ENCODE peak calls at places on chromosomes 4 and X, in seven cellular contexts. N is fibroblast of mammary gland, Z is aorta, B is DND-41, L is mesendoderm, K is BJ, G is IMR-90. J is an unnamed sample.

GRCh38 chr4:185426960-185427688 is 1.4 kb upstream of the UFSP2 start:
- DNase-seq in Z (no peak), N (no peak), K (no peak), L (no peak), G (no peak), B (no peak), J (no peak)

GRCh38 chr4:110970642-110971041 is 347.8 kb upstream of the PITX2 start:
- DNase-seq in L (peak; percentile 92), G (peak; percentile 45), K (no peak), Z (no peak), N (peak; percentile 74), B (peak; percentile 60), J (peak; percentile 32)

GRCh38 chr4:114378306-114378903 is 220.2 kb upstream of the UGT8 start:
- DNase-seq in K (no peak), Z (no peak), L (peak; percentile 24), B (no peak), N (peak; percentile 57), G (peak; percentile 65), J (no peak)

GRCh38 chr4:66927937-66928336 is 617.4 kb downstream of the CENPC start:
- DNase-seq in G (no peak), N (no peak), L (no peak), B (no peak), K (no peak), Z (no peak), J (no peak)

GRCh38 chrX:3129256-3129655 is 88.0 kb downstream of the ARSF start:
- DNase-seq in G (peak; percentile 28), N (peak; percentile 53), B (no peak), Z (no peak), L (no peak), K (no peak), J (no peak)

GRCh38 chrX:25015486-25016360 is at the start of gene ARX:
- DNase-seq in B (no peak), K (no peak), Z (no peak), G (peak; percentile 42), L (peak; percentile 89), N (peak; percentile 44), J (no peak)

GRCh38 chr4:84931274-84931673 is 35.2 kb downstream of the WDFY3 start:
- DNase-seq in G (no peak), K (no peak), Z (no peak), N (no peak), L (no peak), B (no peak), J (no peak)

GRCh38 chrX:75278991-75279390 is 5.1 kb downstream of the UPRT start:
- DNase-seq in Z (no peak), G (no peak), K (no peak), L (peak; percentile 66), B (no peak), N (no peak), J (no peak)

GRCh38 chrX:74506310-74507115 is 85.2 kb downstream of the SLC16A2 start:
- DNase-seq in N (no peak), Z (no peak), L (no peak), G (no peak), K (no peak), B (no peak), J (no peak)

GRCh38 chr4:77669911-77670590 is 64.4 kb downstream of the CXCL13 start:
- DNase-seq in N (no peak), G (no peak), B (no peak), K (no peak), Z (no peak), L (no peak), J (no peak)

GRCh38 chr4:127203561-127204260 is 429.0 kb upstream of the INTU start:
- DNase-seq in G (peak; percentile 86), K (peak; percentile 20), B (no peak), N (peak; percentile 72), Z (no peak), L (peak; percentile 13), J (no peak)

GRCh38 chrX:107731831-107732502 is 43.6 kb downstream of the TSC22D3 start:
- DNase-seq in K (no peak), B (no peak), G (peak; percentile 58), Z (peak; percentile 94), N (peak; percentile 87), L (peak; percentile 88), J (no peak)

GRCh38 chr4:153364061-153364460 is 19.6 kb downstream of the MND1 start:
- DNase-seq in Z (no peak), K (no peak), L (no peak), N (no peak), G (no peak), B (no peak), J (no peak)

GRCh38 chr4:129138762-129139496 is 43.0 kb downstream of the C4orf33 start:
- DNase-seq in N (no peak), G (no peak), Z (no peak), K (no peak), B (no peak), L (peak; percentile 1), J (no peak)

GRCh38 chrX:25028726-25029125 is 13.0 kb upstream of the ARX start:
- DNase-seq in L (no peak), G (peak; percentile 6), B (no peak), Z (no peak), K (peak; percentile 5), N (peak; percentile 66), J (no peak)

GRCh38 chrX:67734111-67734753 is 190.4 kb downstream of the AR start:
- DNase-seq in N (no peak), B (no peak), L (no peak), K (no peak), G (no peak), Z (no peak), J (no peak)

GRCh38 chr4:54091637-54092404 is 8.1 kb upstream of the GSX2 start:
- DNase-seq in N (peak; percentile 65), G (peak; percentile 70), L (no peak), Z (peak; percentile 94), K (no peak), B (peak; percentile 77), J (peak; percentile 68)

GRCh38 chr4:8664031-8664805 is 71.7 kb downstream of the CPZ start:
- DNase-seq in K (no peak), L (no peak), B (no peak), N (no peak), G (no peak), Z (no peak), J (no peak)

GRCh38 chr4:185143596-185143969 is 517 bp downstream of the SLC25A4 start:
- DNase-seq in N (no peak), L (no peak), G (peak; percentile 17), B (no peak), Z (peak; percentile 89), K (no peak), J (no peak)

GRCh38 chr4:21726255-21726815 is 222.2 kb downstream of the KCNIP4 start:
- DNase-seq in B (no peak), Z (no peak), L (peak; percentile 15), K (peak; percentile 10), G (no peak), N (peak; percentile 15), J (no peak)

GRCh38 chr4:184310171-184310567 is 92.5 kb upstream of the ENPP6 start:
- DNase-seq in Z (no peak), K (no peak), N (no peak), L (peak; percentile 55), G (no peak), B (peak; percentile 10), J (no peak)

GRCh38 chr4:5757536-5757935 is 46.5 kb downstream of the EVC start:
- DNase-seq in K (no peak), Z (no peak), G (no peak), B (no peak), L (no peak), N (peak; percentile 73), J (no peak)

GRCh38 chr4:82201303-82201702 is 172.5 kb downstream of the HNRNPD start:
- DNase-seq in N (no peak), L (no peak), G (no peak), K (no peak), B (no peak), Z (no peak), J (no peak)

GRCh38 chrX:11259437-11259836 is 33.8 kb upstream of the AMELX start:
- DNase-seq in K (no peak), L (no peak), Z (no peak), G (no peak), N (no peak), B (no peak), J (no peak)

GRCh38 chrX:77668391-77669237 is 117.4 kb downstream of the ATRX start:
- DNase-seq in B (no peak), N (peak; percentile 63), G (peak; percentile 55), L (no peak), K (no peak), Z (no peak), J (no peak)

DNA sequence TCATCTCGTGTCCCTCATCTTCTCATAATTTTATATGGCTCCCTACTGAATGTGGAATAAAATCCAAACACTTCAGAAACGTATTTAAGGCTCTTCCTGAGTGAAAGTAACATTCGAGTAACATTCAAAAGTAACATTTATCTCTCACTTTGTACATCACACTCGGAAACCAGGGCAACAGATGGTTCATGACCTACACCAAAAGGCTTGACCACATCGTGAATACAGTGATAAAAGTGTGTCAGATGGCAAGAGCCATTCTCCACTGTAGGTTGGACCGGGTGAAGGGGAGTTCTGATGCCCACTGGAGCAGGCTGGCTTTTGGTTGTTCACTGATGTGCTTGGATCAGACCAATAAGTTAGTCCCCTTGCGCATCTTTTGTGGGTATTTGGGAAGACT is 5.6 kb upstream of the LIMCH1 start:
- DNase-seq in N (no peak), K (no peak), Z (no peak), B (no peak), L (no peak), G (no peak), J (no peak)
- H3K4me3 ChIP-seq in N (no peak overlapping the region), K (no peak overlapping the region), Z (no peak overlapping the region), B (no peak overlapping the region), L (no peak overlapping the region), G (no peak overlapping the region), J (no peak overlapping the region)

GRCh38 chr4:2936773-2937145 is 26.4 kb downstream of the NOP14 start:
- DNase-seq in B (no peak), N (peak; percentile 89), G (peak; percentile 58), L (no peak), K (no peak), Z (peak; percentile 59), J (no peak)
- H3K4me3 ChIP-seq in B (no peak overlapping the region), N (no peak overlapping the region), G (no peak overlapping the region), L (no peak overlapping the region), K (no peak overlapping the region), Z (no peak overlapping the region), J (no peak overlapping the region)

GRCh38 chr4:163330828-163331628 is 1.4 kb downstream of the NPY1R start:
- DNase-seq in G (no peak), K (no peak), B (no peak), Z (peak; percentile 69), N (no peak), L (peak; percentile 19), J (no peak)
- H3K4me3 ChIP-seq in G (no peak overlapping the region), K (no peak overlapping the region), B (no peak overlapping the region), Z (peak overlapping the region; percentile 21), N (no peak overlapping the region), L (no peak overlapping the region), J (no peak overlapping the region)

GRCh38 chr4:140044314-140044991 is 109.5 kb downstream of the MAML3 start:
- DNase-seq in K (no peak), G (peak; percentile 49), N (peak; percentile 30), L (no peak), B (no peak), Z (no peak), J (no peak)

GRCh38 chr4:140046573-140046972 is 107.4 kb downstream of the MAML3 start:
- DNase-seq in Z (no peak), B (no peak), L (peak; percentile 77), K (no peak), N (no peak), G (no peak), J (no peak)

GRCh38 chr4:140047017-140047640 is 106.9 kb downstream of the MAML3 start:
- DNase-seq in Z (peak; percentile 91), B (no peak), K (no peak), G (no peak), L (peak; percentile 53), N (peak; percentile 31), J (no peak)

GRCh38 chr4:140047781-140048180 is 106.2 kb downstream of the MAML3 start:
- DNase-seq in Z (no peak), B (no peak), L (no peak), K (no peak), N (no peak), G (no peak), J (no peak)

GRCh38 chr4:140046037-140046436 is 107.9 kb downstream of the MAML3 start:
- DNase-seq in Z (no peak), L (no peak), G (no peak), B (peak; percentile 41), N (no peak), K (no peak), J (peak; percentile 59)
- H3K4me3 ChIP-seq in Z (no peak overlapping the region), L (no peak overlapping the region), G (no peak overlapping the region), B (no peak overlapping the region), N (no peak overlapping the region), K (no peak overlapping the region), J (no peak overlapping the region)